ENCODE peak calls at places on chromosomes 6 and 20, in five cellular contexts. E is GM23248, Y is mesendoderm, L is PC-9, B is neural progenitor cell. W is an unnamed sample.

GRCh38 chr6:44116643-44117382 is 10.4 kb downstream of the MRPL14 start:
- DNase-seq in E (peak; percentile 94), Y (no peak), L (peak; percentile 48), B (no peak), W (peak; percentile 74)

GRCh38 chr20:23120261-23120660 is 34.1 kb upstream of the CD93 start:
- DNase-seq in E (no peak), Y (no peak), L (no peak), B (no peak), W (no peak)

GRCh38 chr6:38495511-38495910 is 144.2 kb downstream of the BTBD9 start:
- DNase-seq in E (no peak), Y (no peak), L (no peak), B (no peak), W (no peak)

GRCh38 chr20:4375881-4376280 is 345.8 kb upstream of the PRND start:
- DNase-seq in E (peak; percentile 39), Y (no peak), L (no peak), B (no peak), W (peak; percentile 72)

GRCh38 chr6:144062757-144063156 is 32.6 kb downstream of the SF3B5 start:
- DNase-seq in E (no peak), Y (no peak), L (no peak), B (no peak), W (no peak)

GRCh38 chr6:44122821-44123220 is 4.4 kb downstream of the MRPL14 start:
- DNase-seq in E (peak; percentile 28), Y (no peak), L (no peak), B (no peak), W (no peak)

GRCh38 chr6:37187321-37188022 is 17.5 kb downstream of the PIM1 start:
- DNase-seq in E (no peak), Y (no peak), L (no peak), B (no peak), W (no peak)

GRCh38 chr20:45817652-45818194 is 5.3 kb downstream of the UBE2C start:
- DNase-seq in E (peak; percentile 89), Y (peak; percentile 91), L (peak; percentile 96), B (no peak), W (peak; percentile 52)

GRCh38 chr6:13327691-13328075 is 654 bp downstream of the TBC1D7 start:
- DNase-seq in E (peak; percentile 33), Y (no peak), L (no peak), B (peak; percentile 49), W (no peak)

GRCh38 chr6:116278853-116279231 is 888 bp downstream of the TSPYL1 start:
- DNase-seq in E (no peak), Y (no peak), L (no peak), B (no peak), W (no peak)

GRCh38 chr20:12152996-12153395 is 235.3 kb downstream of the BTBD3 start:
- DNase-seq in E (no peak), Y (no peak), L (peak; percentile 44), B (no peak), W (peak; percentile 98)

GRCh38 chr20:5718896-5719595 is 31.2 kb upstream of the SHLD1 start:
- DNase-seq in E (no peak), Y (peak; percentile 7), L (no peak), B (no peak), W (no peak)

GRCh38 chr6:64330694-64331309 is 695.2 kb downstream of the PHF3 start:
- DNase-seq in E (peak; percentile 69), Y (peak; percentile 69), L (peak; percentile 48), B (peak; percentile 81), W (peak; percentile 14)

GRCh38 chr6:78810146-78810545 is 57.2 kb upstream of the IRAK1BP1 start:
- DNase-seq in E (peak; percentile 75), Y (peak; percentile 75), L (no peak), B (peak; percentile 70), W (peak; percentile 77)

GRCh38 chr6:101150226-101150625 is 243.3 kb upstream of the GRIK2 start:
- DNase-seq in E (no peak), Y (no peak), L (no peak), B (peak; percentile 68), W (no peak)

GRCh38 chr6:33823806-33824205 is 20.0 kb upstream of the MLN start:
- DNase-seq in E (no peak), Y (no peak), L (no peak), B (no peak), W (no peak)

GRCh38 chr20:35599776-35600120 is 15.9 kb upstream of the SPAG4 start:
- DNase-seq in E (no peak), Y (no peak), L (no peak), B (no peak), W (no peak)

GRCh38 chr6:157561037-157561790 is 180.2 kb downstream of the ZDHHC14 start:
- DNase-seq in E (no peak), Y (no peak), L (no peak), B (no peak), W (no peak)

GRCh38 chr6:161439093-161439492 is 165.2 kb upstream of the AGPAT4 start:
- DNase-seq in E (peak; percentile 98), Y (no peak), L (no peak), B (no peak), W (peak; percentile 89)

GRCh38 chr6:43122146-43122545 is 46.0 kb downstream of the PTK7 start:
- DNase-seq in E (no peak), Y (no peak), L (no peak), B (no peak), W (no peak)

GRCh38 chr6:30844118-30844535 is 40.2 kb upstream of the DDR1 start:
- DNase-seq in E (peak; percentile 53), Y (peak; percentile 98), L (peak; percentile 53), B (peak; percentile 73), W (no peak)

GRCh38 chr6:167930300-167930699 is 67.2 kb upstream of the KIF25 start:
- DNase-seq in E (peak; percentile 24), Y (no peak), L (no peak), B (no peak), W (no peak)

GRCh38 chr20:17615645-17616479 is 46.0 kb downstream of the DSTN start:
- DNase-seq in E (no peak), Y (no peak), L (no peak), B (no peak), W (no peak)

DNA sequence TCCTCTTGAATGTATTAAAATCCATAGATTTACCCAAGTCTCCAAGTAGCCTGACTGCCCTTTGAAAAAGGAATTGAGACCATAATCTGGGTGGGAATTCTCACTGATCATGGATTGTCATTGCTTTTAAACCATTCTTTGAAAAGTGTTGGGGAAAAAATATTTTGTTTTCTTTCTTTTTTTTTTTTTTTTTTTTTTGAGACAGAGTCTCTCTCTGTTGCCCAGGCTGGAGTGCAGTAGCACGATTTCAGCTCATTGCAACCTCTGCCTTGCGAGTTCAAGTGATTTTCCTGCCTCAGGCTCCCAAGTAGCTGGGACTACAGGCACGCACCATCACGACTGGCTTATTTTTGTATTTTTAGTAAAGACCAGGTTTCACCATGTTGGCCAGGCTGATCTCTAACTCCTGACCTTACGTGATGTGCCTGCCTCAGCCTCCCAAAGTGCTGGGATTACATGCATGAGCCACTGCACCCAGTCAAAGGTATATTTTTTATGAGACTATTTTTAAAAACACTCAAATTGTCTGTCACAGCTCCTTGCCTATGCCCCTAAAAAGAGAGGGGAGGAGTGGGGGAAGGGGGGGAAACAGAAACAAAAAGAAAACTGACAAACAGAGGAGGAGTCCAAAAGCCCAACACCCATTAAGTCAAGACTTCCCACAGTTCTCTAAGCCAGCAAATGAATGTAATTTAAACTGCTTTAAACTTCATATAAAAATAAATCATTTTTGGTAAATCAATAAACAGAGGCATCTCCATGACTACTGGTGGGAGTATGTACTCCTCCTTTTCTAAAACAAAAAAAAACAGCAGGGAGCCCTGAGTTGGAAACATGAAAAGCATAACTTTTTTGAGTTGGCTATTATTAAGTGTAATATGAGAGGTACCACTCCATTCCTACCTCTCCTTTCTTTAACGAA is 119.4 kb upstream of the PRSS16 start:
- DNase-seq in E (no peak), Y (no peak), L (no peak), B (no peak), W (no peak)
- H3K79me2 ChIP-seq in E (peaks cover 7% of the 10 kb centered on the region), Y (no peaks in the 10 kb centered on the region), L (no peaks in the 10 kb centered on the region), B (no peaks in the 10 kb centered on the region), W (peaks cover 10% of the 10 kb centered on the region)

GRCh38 chr6:149330133-149330532 is 12.6 kb downstream of the TAB2 start:
- DNase-seq in E (no peak), Y (no peak), L (no peak), B (no peak), W (no peak)
- H3K79me2 ChIP-seq in E (peaks cover 99% of the 10 kb centered on the region), Y (peaks cover 76% of the 10 kb centered on the region), L (peaks cover 100% of the 10 kb centered on the region), B (peaks cover 100% of the 10 kb centered on the region), W (peaks cover 96% of the 10 kb centered on the region)

GRCh38 chr6:15396808-15397207 is 150.9 kb downstream of the JARID2 start:
- DNase-seq in E (no peak), Y (no peak), L (no peak), B (no peak), W (no peak)
- H3K79me2 ChIP-seq in E (peaks cover 100% of the 10 kb centered on the region), Y (peaks cover 84% of the 10 kb centered on the region), L (peaks cover 78% of the 10 kb centered on the region), B (peaks cover 100% of the 10 kb centered on the region), W (peaks cover 96% of the 10 kb centered on the region)

GRCh38 chr20:13486694-13487093 is 152.0 kb downstream of the TASP1 start:
- DNase-seq in E (no peak), Y (no peak), L (no peak), B (no peak), W (no peak)
- H3K79me2 ChIP-seq in E (no peaks in the 10 kb centered on the region), Y (no peaks in the 10 kb centered on the region), L (no peaks in the 10 kb centered on the region), B (no peaks in the 10 kb centered on the region), W (peaks cover 17% of the 10 kb centered on the region)

DNA sequence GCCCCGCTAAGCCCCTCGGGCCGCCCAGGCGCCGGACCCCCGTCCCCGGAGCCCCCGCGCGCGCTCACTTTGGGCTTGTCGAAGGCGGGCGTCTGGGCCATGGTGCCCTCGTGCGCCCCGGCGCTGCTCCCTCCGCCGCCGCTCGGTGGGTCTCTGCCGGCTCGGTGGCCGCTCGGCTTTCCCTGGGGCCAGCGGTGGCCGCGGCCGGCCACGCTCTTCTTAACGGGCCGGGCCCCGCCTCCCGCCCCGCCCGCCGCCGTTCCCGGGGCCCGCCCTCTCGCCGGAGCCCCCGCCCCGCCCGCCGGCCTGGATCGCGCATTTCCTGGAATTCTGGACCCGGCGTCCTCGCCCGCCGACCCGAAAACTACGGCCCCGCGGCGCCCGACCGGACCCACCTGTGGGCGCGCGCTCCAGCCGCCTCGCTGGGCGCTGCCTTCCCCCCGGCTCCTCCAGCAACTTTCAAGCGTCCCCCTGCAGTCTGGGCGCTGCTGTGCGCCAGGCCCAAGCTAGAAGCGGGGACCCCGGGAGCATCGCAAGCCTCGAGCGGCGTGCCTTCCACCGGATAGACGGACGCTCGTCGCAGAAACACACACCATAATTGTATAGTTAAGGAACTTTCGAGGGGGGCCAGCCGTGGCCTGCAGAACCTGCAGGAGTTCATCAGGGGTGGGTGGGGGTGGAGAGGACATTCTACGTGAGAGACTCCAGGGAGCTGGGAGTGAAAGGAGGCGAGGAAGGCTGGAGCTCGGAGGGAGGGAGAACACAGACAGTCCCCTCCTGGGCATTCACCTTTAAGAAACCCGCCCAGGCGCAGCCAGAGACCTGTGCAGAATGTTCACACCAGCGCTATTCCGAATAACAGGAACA is at the start of gene ADA:
- DNase-seq in E (peak; percentile 79), Y (peak; percentile 71), L (peak; percentile 48), B (peak; percentile 89), W (peak; percentile 63)
- H3K79me2 ChIP-seq in E (no peaks in the 10 kb centered on the region), Y (no peaks in the 10 kb centered on the region), L (no peaks in the 10 kb centered on the region), B (no peaks in the 10 kb centered on the region), W (peaks cover 5% of the 10 kb centered on the region)

GRCh38 chr6:28136585-28137457 is 4.9 kb upstream of the ZKSCAN8 start:
- DNase-seq in E (peak; percentile 98), Y (peak; percentile 94), L (peak; percentile 77), B (peak; percentile 96), W (peak; percentile 89)

GRCh38 chr6:28134716-28135115 is 7.0 kb upstream of the ZKSCAN8 start:
- DNase-seq in E (no peak), Y (no peak), L (no peak), B (no peak), W (no peak)

GRCh38 chr6:28135393-28135792 is 6.3 kb upstream of the ZKSCAN8 start:
- DNase-seq in E (no peak), Y (peak; percentile 37), L (no peak), B (no peak), W (no peak)

GRCh38 chr6:28137458-28138020 is 4.1 kb upstream of the ZKSCAN8 start:
- DNase-seq in E (peak; percentile 48), Y (peak; percentile 25), L (no peak), B (no peak), W (no peak)

GRCh38 chr6:28134015-28134414 is 7.7 kb upstream of the ZKSCAN8 start:
- DNase-seq in E (peak; percentile 64), Y (peak; percentile 68), L (peak; percentile 41), B (peak; percentile 47), W (peak; percentile 21)
- H3K79me2 ChIP-seq in E (peaks cover 89% of the 10 kb centered on the region), Y (no peaks in the 10 kb centered on the region), L (peaks cover 16% of the 10 kb centered on the region), B (peaks cover 76% of the 10 kb centered on the region), W (peaks cover 58% of the 10 kb centered on the region)